ENCODE peak calls at places on chromosomes 12 and 14, in four cellular contexts. G is PC-3; O is CD4-positive, alpha-beta T cell; U is psoas muscle. D is an unnamed sample.

GRCh38 chr12:105198961-105199360 is 37.0 kb downstream of the APPL2 start:
- DNase-seq in G (no peak), O (no peak), U (no peak), D (no peak)

GRCh38 chr12:107749094-107749493 is 11.8 kb downstream of the PRDM4 start:
- DNase-seq in G (peak), O (no peak), U (no peak), D (no peak)

GRCh38 chr14:84252706-84253105 is 1277.2 kb upstream of the FLRT2 start:
- DNase-seq in G (no peak), O (no peak), U (no peak), D (no peak)

GRCh38 chr14:50082784-50083466 is 33.4 kb downstream of the VCPKMT start:
- DNase-seq in G (no peak), O (peak), U (no peak), D (no peak)

GRCh38 chr14:25150934-25151790 is 101.2 kb upstream of the STXBP6 start:
- DNase-seq in G (peak), O (no peak), U (no peak), D (no peak)

GRCh38 chr12:80353254-80353653 is 90.8 kb upstream of the PTPRQ start:
- DNase-seq in G (peak), O (no peak), U (no peak), D (no peak)

GRCh38 chr12:74598819-74599218 is 61.2 kb downstream of the ATXN7L3B start:
- DNase-seq in G (peak), O (no peak), U (no peak), D (no peak)

GRCh38 chr14:85599939-85600338 is 70.0 kb downstream of the FLRT2 start:
- DNase-seq in G (no peak), O (no peak), U (no peak), D (no peak)

GRCh38 chr12:29863665-29864064 is 79.9 kb upstream of the TMTC1 start:
- DNase-seq in G (no peak), O (no peak), U (no peak), D (no peak)

GRCh38 chr12:109820921-109821381 is 12.2 kb downstream of the TRPV4 start:
- DNase-seq in G (no peak), O (no peak), U (no peak), D (no peak)

GRCh38 chr12:103734847-103735246 is 106.2 kb downstream of the NT5DC3 start:
- DNase-seq in G (no peak), O (no peak), U (no peak), D (no peak)

GRCh38 chr14:75342762-75343599 is 64.4 kb downstream of the FOS start:
- DNase-seq in G (no peak), O (no peak), U (no peak), D (no peak)

GRCh38 chr12:1122803-1123202 is 131.8 kb downstream of the ERC1 start:
- DNase-seq in G (no peak), O (peak), U (no peak), D (no peak)

GRCh38 chr14:100147181-100147631 is 12.2 kb downstream of the DEGS2 start:
- DNase-seq in G (no peak), O (peak), U (no peak), D (no peak)

GRCh38 chr14:105505101-105505500 is 14.1 kb downstream of the TEDC1 start:
- DNase-seq in G (no peak), O (no peak), U (no peak), D (no peak)

GRCh38 chr14:92905667-92906066 is 17.3 kb upstream of the CHGA start:
- DNase-seq in G (no peak), O (no peak), U (no peak), D (no peak)

GRCh38 chr12:122563361-122563760 is 36.3 kb downstream of the KNTC1 start:
- DNase-seq in G (no peak), O (no peak), U (no peak), D (no peak)

GRCh38 chr12:91191516-91192111 is 9.0 kb upstream of the DCN start:
- DNase-seq in G (no peak), O (no peak), U (no peak), D (no peak)

GRCh38 chr12:122449317-122449716 is 26.8 kb upstream of the CLIP1 start:
- DNase-seq in G (peak), O (no peak), U (no peak), D (no peak)

GRCh38 chr12:1592444-1593231 is 1.7 kb downstream of the FBXL14 start:
- DNase-seq in G (peak), O (peak), U (no peak), D (no peak)

GRCh38 chr12:4991373-4991772 is 52.3 kb upstream of the KCNA5 start:
- DNase-seq in G (no peak), O (no peak), U (no peak), D (no peak)

GRCh38 chr14:21264025-21264801 is 5.0 kb downstream of the HNRNPC start:
- DNase-seq in G (peak), O (no peak), U (no peak), D (no peak)

GRCh38 chr12:49631336-49631907 is 8.1 kb downstream of the PRPF40B start:
- DNase-seq in G (no peak), O (no peak), U (no peak), D (no peak)
- TF ChIP-seq CTCF in G (peak), O (no peak), U (no peak), D (no peak)

DNA sequence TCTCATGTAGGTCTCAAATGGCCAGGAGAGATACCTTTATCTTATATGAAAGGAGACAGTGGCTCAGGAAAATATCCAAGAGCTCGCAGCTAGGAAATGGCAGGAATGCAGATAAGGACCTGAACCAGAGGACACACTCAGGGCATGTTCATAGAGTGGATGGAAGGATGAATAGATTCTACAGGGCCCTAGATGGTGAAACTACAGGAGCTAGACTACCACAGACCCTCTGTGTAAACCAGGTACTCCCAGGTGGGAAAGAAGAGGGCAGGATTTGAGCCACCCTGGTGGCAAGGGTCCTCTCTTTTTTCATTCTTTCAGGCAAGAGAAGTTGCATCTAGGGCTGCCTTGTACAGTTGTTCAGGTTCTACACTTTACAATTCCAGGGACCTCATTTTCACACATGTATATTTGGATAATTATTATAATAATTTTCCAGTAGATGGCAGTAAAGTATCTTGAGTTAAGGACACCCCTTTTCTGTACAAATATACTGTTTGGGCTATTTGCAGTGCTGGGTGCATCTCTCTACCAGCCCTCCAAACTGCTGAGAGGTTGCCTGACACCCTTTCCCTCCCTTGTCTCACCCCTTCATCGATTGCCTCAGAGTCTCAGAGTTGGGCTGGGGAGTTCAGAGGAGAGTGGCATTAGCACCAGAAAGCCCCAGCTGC is 10.5 kb upstream of the ZDHHC22 start:
- DNase-seq in G (peak), O (no peak), U (no peak), D (no peak)
- TF ChIP-seq CTCF in G (peak), O (no peak), U (peak), D (no peak)

GRCh38 chr14:66401447-66402095 is 84.6 kb upstream of the CCDC196 start:
- DNase-seq in G (peak), O (no peak), U (no peak), D (no peak)
- TF ChIP-seq CTCF in G (peak), O (no peak), U (peak), D (peak)

DNA sequence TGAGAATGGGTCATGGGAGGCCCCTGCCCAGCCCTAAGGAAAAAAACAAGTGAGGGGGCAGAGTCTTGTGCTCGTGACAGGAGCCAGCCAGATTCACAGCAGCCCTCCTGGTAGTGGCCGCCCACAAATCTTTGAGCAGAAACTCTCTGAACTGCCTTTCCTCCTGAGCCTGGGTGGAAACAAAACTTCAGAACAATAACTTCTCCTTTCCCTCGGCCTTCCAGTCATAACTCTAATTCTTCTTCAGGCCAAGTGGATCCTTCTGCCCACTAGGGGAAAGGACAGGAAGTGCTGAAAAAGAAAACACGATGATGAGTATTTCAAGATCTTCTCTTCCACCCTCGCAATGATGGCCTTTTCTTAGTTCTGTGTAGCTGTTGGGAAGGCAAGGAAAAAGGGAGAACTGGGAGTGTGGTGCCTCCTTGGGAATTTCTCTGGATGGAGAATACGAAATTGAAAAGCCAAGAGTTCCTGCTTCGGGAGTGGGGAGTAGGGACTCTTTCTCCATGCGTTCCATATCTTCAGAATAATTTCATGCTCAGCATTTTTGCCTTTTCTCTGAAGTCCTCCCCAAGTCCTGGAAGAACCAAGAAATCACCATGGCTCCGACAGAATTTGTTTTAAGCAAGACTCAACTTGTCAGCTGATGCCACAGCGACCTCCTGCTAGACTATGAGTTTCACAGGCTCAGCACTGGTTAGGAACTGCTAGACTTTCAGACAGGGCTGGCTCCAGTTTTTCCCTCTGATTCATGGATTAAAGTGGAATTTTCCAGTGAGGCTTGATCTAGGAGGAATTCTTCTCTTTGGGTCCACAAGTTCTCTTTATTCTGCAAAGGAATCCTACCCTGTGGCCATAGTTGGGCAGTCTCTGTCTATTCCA is 188.9 kb downstream of the CAND1 start:
- DNase-seq in G (no peak), O (no peak), U (no peak), D (no peak)
- TF ChIP-seq CTCF in G (peak), O (peak), U (peak), D (peak)

DNA sequence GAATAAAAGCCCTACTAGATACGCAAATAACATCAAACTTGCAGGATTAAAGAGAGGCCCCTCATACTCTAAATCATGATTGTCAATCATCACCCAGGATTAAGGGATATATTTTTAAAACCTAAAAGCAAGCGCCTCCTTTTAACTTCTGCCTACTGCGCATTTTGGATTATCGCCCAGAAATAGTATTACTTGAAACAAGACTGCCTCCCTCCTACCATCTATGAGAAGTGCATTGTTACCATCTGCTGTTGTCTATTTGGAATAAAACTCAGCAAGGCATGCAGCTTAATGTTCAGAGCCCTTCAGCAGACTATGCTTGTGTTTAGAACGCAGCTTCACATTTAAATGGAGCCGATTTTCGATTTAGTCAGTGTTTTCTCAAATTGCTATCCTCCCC is 79.6 kb downstream of the EXOC5 start:
- DNase-seq in G (peak), O (no peak), U (no peak), D (no peak)
- TF ChIP-seq CTCF in G (peak), O (no peak), U (peak), D (no peak)

GRCh38 chr12:51887476-51888315 is at the start of gene ANKRD33:
- DNase-seq in G (no peak), O (no peak), U (peak), D (no peak)

GRCh38 chr12:51888316-51889215 is 663 bp downstream of the ANKRD33 start:
- DNase-seq in G (no peak), O (no peak), U (no peak), D (no peak)

GRCh38 chr12:51890135-51890464 is 2.2 kb downstream of the ANKRD33 start:
- DNase-seq in G (no peak), O (no peak), U (no peak), D (no peak)

GRCh38 chr12:51890511-51891171 is 2.7 kb downstream of the ANKRD33 start:
- DNase-seq in G (no peak), O (no peak), U (no peak), D (no peak)

GRCh38 chr12:51889216-51890134 is 1.6 kb downstream of the ANKRD33 start:
- DNase-seq in G (no peak), O (no peak), U (no peak), D (no peak)
- TF ChIP-seq CTCF in G (peak), O (no peak), U (no peak), D (no peak)